ENCODE peak calls at places on chromosomes 3 and 15, in four cellular contexts. I is WERI-Rb-1, W is epithelial cell of esophagus, D is heart left ventricle. Z is an unnamed sample.
A peak's percentile ranks its signal among the peaks of the same experiment; 100 is the strongest.

GRCh38 chr15:67114846-67115521 is 49.6 kb downstream of the SMAD3 start:
- DNase-seq in D (no peak), W (no peak), I (no peak), Z (no peak)

GRCh38 chr3:178194547-178194946 is 341.7 kb upstream of the KCNMB2 start:
- DNase-seq in I (no peak), D (no peak), W (no peak), Z (no peak)

GRCh38 chr15:83295417-83295816 is 11.0 kb upstream of the BNC1 start:
- DNase-seq in W (no peak), I (no peak), D (no peak), Z (no peak)

GRCh38 chr3:14988988-14989394 is 41.6 kb downstream of the NR2C2 start:
- DNase-seq in I (peak; percentile 14), D (no peak), W (no peak), Z (no peak)

GRCh38 chr15:60649845-60650548 is 171.1 kb upstream of the ICE2 start:
- DNase-seq in D (no peak), I (no peak), W (no peak), Z (no peak)

GRCh38 chr3:170429050-170429449 is 10.4 kb downstream of the CLDN11 start:
- DNase-seq in D (no peak), I (no peak), W (no peak), Z (no peak)

GRCh38 chr3:46955801-46956259 is 20.7 kb downstream of the CCDC12 start:
- DNase-seq in I (no peak), W (no peak), D (no peak), Z (no peak)

GRCh38 chr3:8888296-8888915 is 74.9 kb downstream of the RAD18 start:
- DNase-seq in D (no peak), W (no peak), I (no peak), Z (no peak)

GRCh38 chr3:39146611-39147373 is 6.6 kb downstream of the CSRNP1 start:
- DNase-seq in D (peak; percentile 87), W (peak; percentile 98), I (peak; percentile 58), Z (peak; percentile 78)

GRCh38 chr3:9087831-9088413 is 124.7 kb upstream of the RAD18 start:
- DNase-seq in W (no peak), D (no peak), I (no peak), Z (no peak)

GRCh38 chr3:128395500-128396125 is 71.1 kb downstream of the DNAJB8 start:
- DNase-seq in I (no peak), D (peak; percentile 82), W (no peak), Z (no peak)

GRCh38 chr15:38441130-38441519 is 12.8 kb upstream of the FAM98B start:
- DNase-seq in W (no peak), D (no peak), I (no peak), Z (no peak)

GRCh38 chr3:27900316-27900715 is 178.2 kb upstream of the EOMES start:
- DNase-seq in I (no peak), D (no peak), W (no peak), Z (no peak)

GRCh38 chr15:99174567-99174966 is 69.7 kb downstream of the SYNM start:
- DNase-seq in I (no peak), W (no peak), D (peak; percentile 59), Z (no peak)

GRCh38 chr3:52891164-52891563 is 6.2 kb downstream of the STIMATE start:
- DNase-seq in D (no peak), I (no peak), W (no peak), Z (no peak)

GRCh38 chr3:46504780-46505179 is 7.0 kb downstream of the RTP3 start:
- DNase-seq in I (no peak), D (no peak), W (no peak), Z (no peak)

GRCh38 chr3:41224120-41224806 is 25.0 kb downstream of the CTNNB1 start:
- DNase-seq in I (no peak), W (peak; percentile 86), D (no peak), Z (no peak)

GRCh38 chr15:68431792-68432401 is at the start of gene ITGA11:
- DNase-seq in D (peak; percentile 87), W (peak; percentile 64), I (peak; percentile 79), Z (peak; percentile 70)

GRCh38 chr3:97264180-97264579 is 449.8 kb downstream of the EPHA6 start:
- DNase-seq in D (no peak), W (no peak), I (no peak), Z (no peak)

GRCh38 chr3:171168086-171168485 is 141.6 kb upstream of the SLC2A2 start:
- DNase-seq in D (no peak), I (peak; percentile 59), W (peak; percentile 46), Z (no peak)

GRCh38 chr3:161689699-161690098 is 193.1 kb downstream of the OTOL1 start:
- DNase-seq in D (no peak), I (no peak), W (no peak), Z (no peak)

GRCh38 chr15:46956456-46956855 is 760.8 kb upstream of the SEMA6D start:
- DNase-seq in I (no peak), W (no peak), D (peak; percentile 62), Z (no peak)

GRCh38 chr3:157130138-157130880 is 29.6 kb downstream of the CCNL1 start:
- DNase-seq in D (peak; percentile 61), W (peak; percentile 63), I (peak; percentile 52), Z (peak; percentile 81)

GRCh38 chr3:37015631-37016030 is 22.3 kb downstream of the MLH1 start:
- DNase-seq in I (no peak), W (no peak), D (peak; percentile 62), Z (no peak)

GRCh38 chr3:37017683-37018082 is 24.4 kb downstream of the MLH1 start:
- DNase-seq in W (no peak), D (peak; percentile 57), I (no peak), Z (no peak)

GRCh38 chr3:37014620-37015019 is 21.3 kb downstream of the MLH1 start:
- DNase-seq in D (peak; percentile 88), W (no peak), I (no peak), Z (no peak)

GRCh38 chr3:37016903-37017302 is 23.6 kb downstream of the MLH1 start:
- DNase-seq in D (peak; percentile 54), W (no peak), I (no peak), Z (no peak)
- TF ChIP-seq CTCF in D (no peak), W (no peak), I (no peak), Z (no peak)

DNA sequence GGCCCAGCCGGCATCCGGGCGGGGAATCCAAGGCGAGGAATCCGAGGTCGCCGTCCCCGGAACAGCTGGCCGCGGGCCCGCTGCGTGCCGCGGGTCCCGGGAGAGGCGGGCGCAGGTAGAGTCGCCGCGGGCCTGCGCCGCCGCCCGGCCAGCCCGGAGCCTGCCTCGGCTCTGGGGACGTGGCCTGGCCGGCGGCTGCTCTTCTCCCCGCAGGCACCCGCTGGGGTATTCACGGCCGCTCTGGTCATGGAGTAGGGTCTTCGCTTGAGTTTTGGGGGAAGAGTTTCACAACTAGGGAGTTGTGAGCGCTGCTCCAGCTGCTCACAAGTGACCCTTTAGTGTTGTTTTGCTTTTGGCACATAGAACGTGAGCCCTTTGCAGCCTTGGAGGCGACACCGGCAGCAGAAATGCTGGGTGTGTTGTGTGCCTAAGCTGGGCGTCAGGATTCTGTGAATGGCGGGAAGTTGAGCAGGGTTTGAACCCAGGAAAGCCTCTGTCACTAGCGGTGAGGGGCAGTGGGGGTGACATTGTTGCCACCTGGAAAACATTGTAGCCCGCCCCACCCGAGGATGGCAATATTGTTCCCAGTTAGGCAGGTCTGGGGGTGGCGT is 4.0 kb downstream of the TRIM71 start:
- DNase-seq in D (no peak), I (no peak), W (no peak), Z (peak; percentile 53)
- TF ChIP-seq CTCF in D (no peak), I (no peak), W (no peak), Z (no peak)

DNA sequence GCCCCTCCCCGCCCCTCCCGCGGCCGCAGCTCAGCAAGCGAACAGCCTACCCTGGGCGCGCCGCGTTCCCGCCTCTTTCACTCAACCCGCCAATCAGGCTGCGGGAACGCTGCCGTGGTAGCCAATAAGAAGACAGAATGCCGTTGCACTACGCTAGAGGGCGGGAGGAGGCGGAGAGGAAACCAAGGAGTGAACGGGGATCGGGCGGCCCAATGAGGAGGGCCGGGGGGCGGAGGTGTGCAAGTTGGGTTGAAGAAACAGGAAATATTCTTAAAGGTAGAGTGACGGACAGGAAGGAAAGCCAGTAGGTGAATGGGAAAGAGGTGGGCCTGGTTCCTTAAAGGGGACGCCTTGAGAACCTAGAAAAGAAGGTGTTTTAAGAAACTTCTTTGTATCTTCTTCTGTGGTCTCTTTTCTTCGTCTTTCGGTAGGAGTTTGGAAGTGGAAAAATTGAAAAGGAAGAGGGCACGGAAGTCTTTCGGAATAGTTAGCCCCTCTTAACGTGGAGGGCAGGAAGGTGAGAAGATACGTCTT is 283 bp upstream of the USF3 start:
- DNase-seq in W (peak; percentile 100), D (peak; percentile 100), I (peak; percentile 99), Z (peak; percentile 96)
- TF ChIP-seq CTCF in W (peak; percentile 29), D (peak; percentile 43), I (no peak), Z (no peak)

DNA sequence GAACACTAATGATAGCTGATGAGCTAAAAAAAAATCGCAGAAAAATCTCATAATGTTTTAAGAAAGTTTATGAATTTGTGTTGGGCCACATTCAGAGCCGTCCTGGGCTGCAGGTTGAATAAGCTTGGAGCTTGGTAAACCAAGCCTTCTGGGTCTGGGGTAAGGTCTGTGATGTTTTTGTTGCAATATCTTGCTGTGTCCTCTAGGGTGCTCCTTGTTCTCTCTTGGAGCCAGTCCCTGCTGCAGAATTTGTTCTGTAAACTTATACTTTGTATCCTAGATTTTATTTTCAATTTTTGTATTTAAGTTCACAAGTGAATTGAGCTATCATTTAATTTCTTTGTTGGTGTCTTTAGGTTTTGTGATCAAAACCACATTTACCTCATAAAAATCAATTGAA is 143.7 kb downstream of the NR1D2 start:
- DNase-seq in I (peak; percentile 20), W (peak; percentile 43), D (no peak), Z (no peak)
- TF ChIP-seq CTCF in I (peak; percentile 64), W (peak; percentile 76), D (peak; percentile 31), Z (peak; percentile 33)

DNA sequence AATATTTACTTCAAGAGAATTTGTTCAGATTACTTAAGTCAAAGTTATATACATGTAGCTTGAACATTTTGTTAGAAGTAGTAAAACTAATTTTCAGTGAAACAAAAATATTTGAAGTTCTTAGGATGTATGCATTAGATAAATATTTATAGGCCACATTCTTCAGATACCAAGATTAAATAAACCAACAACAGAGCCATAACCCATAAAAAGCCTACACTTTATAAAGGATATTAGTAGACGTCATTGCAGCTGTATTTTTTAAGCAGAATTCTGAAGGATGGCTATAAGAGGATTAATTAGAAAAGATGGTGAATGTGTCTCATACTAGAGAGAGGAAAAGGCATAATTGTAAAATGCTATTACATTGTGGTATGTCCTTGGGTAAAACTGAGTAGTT is 449.7 kb upstream of the ALCAM start:
- DNase-seq in D (no peak), W (no peak), I (no peak), Z (no peak)
- TF ChIP-seq CTCF in D (no peak), W (no peak), I (no peak), Z (no peak)

GRCh38 chr3:155753038-155753647 is 8.3 kb upstream of the PLCH1 start:
- DNase-seq in I (no peak), D (no peak), W (peak; percentile 48), Z (no peak)
- TF ChIP-seq CTCF in I (peak; percentile 30), D (peak; percentile 42), W (peak; percentile 41), Z (no peak)

DNA sequence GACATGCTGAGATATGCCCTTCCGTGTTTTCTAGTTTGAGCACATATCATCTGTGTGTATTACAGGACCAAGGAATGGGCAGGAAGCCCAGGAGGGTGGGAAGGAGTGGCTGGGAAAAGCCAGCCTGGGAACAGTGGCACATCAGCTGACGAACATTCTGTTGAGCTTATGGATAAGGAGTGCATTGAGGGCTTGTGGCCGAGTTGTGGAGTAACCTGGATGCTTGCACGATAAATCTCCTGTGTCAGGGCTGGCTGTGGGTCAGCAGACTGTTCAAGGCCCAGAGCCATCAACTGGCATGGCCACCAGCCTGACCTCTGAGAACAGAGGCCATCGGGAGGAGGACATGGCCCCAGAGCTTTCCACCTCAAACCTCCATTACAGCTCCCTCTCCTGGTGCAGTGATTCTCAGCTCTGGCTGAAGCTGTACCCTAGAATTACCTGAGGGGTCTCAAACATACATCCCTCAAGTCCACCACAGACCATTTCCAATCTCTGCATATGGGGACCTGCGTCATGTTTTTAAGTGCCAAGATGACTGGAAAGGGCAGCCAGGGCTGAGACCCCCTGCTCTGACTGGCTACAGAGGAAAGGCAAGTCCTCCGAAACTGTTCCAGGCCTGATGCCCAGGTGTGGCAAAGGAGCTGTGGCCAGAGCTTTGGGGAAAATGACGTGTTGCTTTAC is 4.8 kb upstream of the VILL start:
- DNase-seq in W (peak; percentile 35), D (peak; percentile 61), I (no peak), Z (no peak)
- TF ChIP-seq CTCF in W (peak; percentile 2), D (peak; percentile 25), I (peak; percentile 15), Z (no peak)

Z was measured in glutamatergic neuron.